ENCODE peak calls at places on chromosomes 11 and 22, in four cellular contexts. One of them, this sample, is unnamed.

GRCh38 chr11:65983589-65983987 is 18.4 kb downstream of the EIF1AD start:
- DNase-seq in H1: no peak
- DNase-seq in HepG2: no peak
- DNase-seq in K562: no peak
- DNase-seq in this sample: no peak

GRCh38 chr11:14350215-14350614 is 8.8 kb downstream of the RRAS2 start:
- DNase-seq in H1: no peak
- DNase-seq in HepG2: no peak
- DNase-seq in K562: peak
- DNase-seq in this sample: no peak

GRCh38 chr22:27801197-27801615 is 350 bp downstream of the MN1 start:
- DNase-seq in H1: peak
- DNase-seq in HepG2: no peak
- DNase-seq in K562: peak
- DNase-seq in this sample: peak

GRCh38 chr11:118715837-118716260 is 36.4 kb upstream of the TREH start:
- DNase-seq in H1: peak
- DNase-seq in HepG2: no peak
- DNase-seq in K562: peak
- DNase-seq in this sample: no peak

GRCh38 chr11:99739464-99740089 is 718.8 kb downstream of the CNTN5 start:
- DNase-seq in H1: no peak
- DNase-seq in HepG2: peak
- DNase-seq in K562: peak
- DNase-seq in this sample: peak

GRCh38 chr11:57480409-57481137 is 20.2 kb downstream of the RTN4RL2 start:
- DNase-seq in H1: peak
- DNase-seq in HepG2: peak
- DNase-seq in K562: peak
- DNase-seq in this sample: peak

GRCh38 chr11:130522284-130522961 is 74.0 kb downstream of the ADAMTS15 start:
- DNase-seq in H1: peak
- DNase-seq in HepG2: peak
- DNase-seq in K562: peak
- DNase-seq in this sample: peak

GRCh38 chr22:50363411-50364194 is 20.5 kb downstream of the PPP6R2 start:
- DNase-seq in H1: no peak
- DNase-seq in HepG2: no peak
- DNase-seq in K562: no peak
- DNase-seq in this sample: no peak

GRCh38 chr11:19849107-19849789 is 136.6 kb downstream of the NAV2 start:
- DNase-seq in H1: no peak
- DNase-seq in HepG2: no peak
- DNase-seq in K562: no peak
- DNase-seq in this sample: no peak

GRCh38 chr11:120302001-120302805 is 22.9 kb upstream of the TLCD5 start:
- DNase-seq in H1: no peak
- DNase-seq in HepG2: no peak
- DNase-seq in K562: no peak
- DNase-seq in this sample: no peak

GRCh38 chr11:46238967-46239800 is 38.3 kb upstream of the CREB3L1 start:
- DNase-seq in H1: peak
- DNase-seq in HepG2: peak
- DNase-seq in K562: peak
- DNase-seq in this sample: peak

GRCh38 chr22:21923163-21923561 is 29.5 kb downstream of the PPM1F start:
- DNase-seq in H1: no peak
- DNase-seq in HepG2: no peak
- DNase-seq in K562: no peak
- DNase-seq in this sample: no peak

GRCh38 chr22:23913306-23913660 is 19.1 kb downstream of the MIF start:
- DNase-seq in H1: no peak
- DNase-seq in HepG2: no peak
- DNase-seq in K562: no peak
- DNase-seq in this sample: no peak

GRCh38 chr11:128575956-128576340 is 11.4 kb downstream of the ETS1 start:
- DNase-seq in H1: no peak
- DNase-seq in HepG2: no peak
- DNase-seq in K562: no peak
- DNase-seq in this sample: no peak

GRCh38 chr22:48724899-48725298 is 1102.8 kb downstream of the BRD1 start:
- DNase-seq in H1: no peak
- DNase-seq in HepG2: no peak
- DNase-seq in K562: no peak
- DNase-seq in this sample: no peak

GRCh38 chr11:65773784-65774411 is 6.9 kb downstream of the AP5B1 start:
- DNase-seq in H1: no peak
- DNase-seq in HepG2: no peak
- DNase-seq in K562: no peak
- DNase-seq in this sample: no peak

GRCh38 chr11:33827206-33827605 is 52.9 kb upstream of the FBXO3 start:
- DNase-seq in H1: no peak
- DNase-seq in HepG2: no peak
- DNase-seq in K562: no peak
- DNase-seq in this sample: no peak

GRCh38 chr11:5204787-5205186 is 4.3 kb upstream of the OR51V1 start:
- DNase-seq in H1: no peak
- DNase-seq in HepG2: peak
- DNase-seq in K562: peak
- DNase-seq in this sample: peak

GRCh38 chr11:34449013-34449412 is 10.3 kb downstream of the CAT start:
- DNase-seq in H1: no peak
- DNase-seq in HepG2: no peak
- DNase-seq in K562: no peak
- DNase-seq in this sample: no peak

GRCh38 chr11:47914743-47915142 is 65.6 kb upstream of the PTPRJ start:
- DNase-seq in H1: no peak
- DNase-seq in HepG2: no peak
- DNase-seq in K562: no peak
- DNase-seq in this sample: no peak

GRCh38 chr22:43883012-43883661 is 8.7 kb downstream of the PNPLA5 start:
- DNase-seq in H1: peak
- DNase-seq in HepG2: peak
- DNase-seq in K562: peak
- DNase-seq in this sample: peak

GRCh38 chr22:36510966-36511881 is 4.4 kb upstream of the FOXRED2 start:
- DNase-seq in H1: peak
- DNase-seq in HepG2: peak
- DNase-seq in K562: peak
- DNase-seq in this sample: peak

GRCh38 chr11:46237248-46238077 is 40.0 kb upstream of the CREB3L1 start:
- DNase-seq in H1: peak
- DNase-seq in HepG2: no peak
- DNase-seq in K562: peak
- DNase-seq in this sample: peak

GRCh38 chr11:1391165-1392010 is 1.7 kb downstream of the BRSK2 start:
- DNase-seq in H1: peak
- DNase-seq in HepG2: no peak
- DNase-seq in K562: no peak
- DNase-seq in this sample: no peak

GRCh38 chr11:61679301-61679700 is 890 bp upstream of the DAGLA start:
- DNase-seq in H1: no peak
- DNase-seq in HepG2: no peak
- DNase-seq in K562: peak
- DNase-seq in this sample: no peak

GRCh38 chr11:13210424-13210823 is 67.2 kb upstream of the BMAL1 start:
- DNase-seq in H1: peak
- DNase-seq in HepG2: peak
- DNase-seq in K562: peak
- DNase-seq in this sample: peak

GRCh38 chr11:64556044-64556720 is 34.8 kb upstream of the SLC22A12 start:
- DNase-seq in H1: no peak
- DNase-seq in HepG2: no peak
- DNase-seq in K562: no peak
- DNase-seq in this sample: no peak

GRCh38 chr11:707817-708420 is 1.9 kb downstream of the EPS8L2 start:
- DNase-seq in H1: no peak
- DNase-seq in HepG2: peak
- DNase-seq in K562: no peak
- DNase-seq in this sample: no peak

GRCh38 chr11:119741369-119742262 is 12.6 kb upstream of the NECTIN1 start:
- DNase-seq in H1: peak
- DNase-seq in HepG2: peak
- DNase-seq in K562: peak
- DNase-seq in this sample: peak

GRCh38 chr11:12263141-12263693 is 114.2 kb upstream of the PARVA start:
- DNase-seq in H1: no peak
- DNase-seq in HepG2: no peak
- DNase-seq in K562: peak
- DNase-seq in this sample: no peak

GRCh38 chr22:20207277-20208025 is 56.6 kb upstream of the CCDC188 start:
- DNase-seq in H1: no peak
- DNase-seq in HepG2: no peak
- DNase-seq in K562: no peak
- DNase-seq in this sample: no peak

GRCh38 chr22:20206709-20207215 is 55.9 kb upstream of the CCDC188 start:
- DNase-seq in H1: no peak
- DNase-seq in HepG2: no peak
- DNase-seq in K562: peak
- DNase-seq in this sample: peak

GRCh38 chr22:20205464-20205963 is 54.7 kb upstream of the CCDC188 start:
- DNase-seq in H1: no peak
- DNase-seq in HepG2: no peak
- DNase-seq in K562: no peak
- DNase-seq in this sample: no peak

GRCh38 chr22:20204821-20205220 is 54.0 kb upstream of the CCDC188 start:
- DNase-seq in H1: no peak
- DNase-seq in HepG2: no peak
- DNase-seq in K562: no peak
- DNase-seq in this sample: no peak

GRCh38 chr22:20205964-20206708 is 55.3 kb upstream of the CCDC188 start:
- DNase-seq in H1: no peak
- DNase-seq in HepG2: peak
- DNase-seq in K562: peak
- DNase-seq in this sample: peak
- TF ChIP-seq RNF2 in H1: no peak
- TF ChIP-seq RNF2 in HepG2: no peak
- TF ChIP-seq RNF2 in K562: peak
- TF ChIP-seq RNF2 in this sample: no peak

GRCh38 chr11:67612751-67613150 is 6.0 kb downstream of the NDUFV1 start:
- DNase-seq in H1: peak
- DNase-seq in HepG2: no peak
- DNase-seq in K562: no peak
- DNase-seq in this sample: no peak
- TF ChIP-seq RNF2 in H1: no peak
- TF ChIP-seq RNF2 in HepG2: no peak
- TF ChIP-seq RNF2 in K562: no peak
- TF ChIP-seq RNF2 in this sample: no peak

GRCh38 chr11:74559110-74559933 is 33.1 kb upstream of the POLD3 start:
- DNase-seq in H1: no peak
- DNase-seq in HepG2: peak
- DNase-seq in K562: no peak
- DNase-seq in this sample: no peak
- TF ChIP-seq RNF2 in H1: no peak
- TF ChIP-seq RNF2 in HepG2: no peak
- TF ChIP-seq RNF2 in K562: no peak
- TF ChIP-seq RNF2 in this sample: no peak

GRCh38 chr22:19852177-19852781 is 2.4 kb downstream of the GNB1L start:
- DNase-seq in H1: no peak
- DNase-seq in HepG2: no peak
- DNase-seq in K562: no peak
- DNase-seq in this sample: no peak
- TF ChIP-seq RNF2 in H1: no peak
- TF ChIP-seq RNF2 in HepG2: no peak
- TF ChIP-seq RNF2 in K562: no peak
- TF ChIP-seq RNF2 in this sample: no peak

DNA sequence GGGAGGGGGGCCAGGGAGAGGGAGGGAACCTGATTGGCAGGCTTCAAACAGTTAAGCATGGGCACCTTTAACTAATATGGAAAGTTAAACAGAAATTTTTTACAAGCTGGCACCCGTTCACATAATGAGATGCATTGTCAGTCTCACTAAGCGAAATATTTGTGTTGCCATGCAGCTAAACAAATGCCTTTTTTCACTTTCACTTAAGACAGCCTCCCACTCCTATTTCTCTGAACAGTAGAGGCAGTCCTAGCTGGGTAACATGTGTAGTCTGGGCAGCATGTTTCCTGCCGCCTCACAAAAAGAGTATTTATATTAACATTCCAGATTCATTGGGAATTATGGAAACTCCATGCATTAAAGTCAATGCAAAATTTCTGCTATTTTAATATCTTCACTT is 62.4 kb upstream of the SOX6 start:
- DNase-seq in H1: no peak
- DNase-seq in HepG2: no peak
- DNase-seq in K562: no peak
- DNase-seq in this sample: no peak
- TF ChIP-seq RNF2 in H1: no peak
- TF ChIP-seq RNF2 in HepG2: no peak
- TF ChIP-seq RNF2 in K562: no peak
- TF ChIP-seq RNF2 in this sample: no peak

GRCh38 chr11:69791266-69791665 is 16.1 kb upstream of the FGF4 start:
- DNase-seq in H1: no peak
- DNase-seq in HepG2: no peak
- DNase-seq in K562: no peak
- DNase-seq in this sample: no peak
- TF ChIP-seq RNF2 in H1: no peak
- TF ChIP-seq RNF2 in HepG2: no peak
- TF ChIP-seq RNF2 in K562: no peak
- TF ChIP-seq RNF2 in this sample: no peak

GRCh38 chr22:31603574-31603973 is 58.4 kb downstream of the PISD start:
- DNase-seq in H1: no peak
- DNase-seq in HepG2: no peak
- DNase-seq in K562: no peak
- DNase-seq in this sample: no peak
- TF ChIP-seq RNF2 in H1: no peak
- TF ChIP-seq RNF2 in HepG2: no peak
- TF ChIP-seq RNF2 in K562: no peak
- TF ChIP-seq RNF2 in this sample: no peak